ENCODE peak calls at places on chromosomes 1 and 21, in ten cellular contexts. N, R, Q, M, S, F, P, E, Z and L are unnamed samples.

GRCh38 chr21:37005548-37006242 is 807 bp upstream of the RIPPLY3 start:
- DNase-seq in N (no peak), R (no peak), Q (no peak), M (peak; percentile 77), S (no peak), F (no peak), P (no peak), E (no peak), Z (no peak), L (no peak)

GRCh38 chr1:35577071-35577998 is 4.2 kb downstream of the TFAP2E start:
- DNase-seq in N (peak; percentile 95), R (no peak), Q (no peak), M (peak; percentile 79), S (peak; percentile 44), F (no peak), P (no peak), E (peak; percentile 49), Z (no peak), L (peak; percentile 82)

GRCh38 chr1:155175281-155175926 is 1.8 kb downstream of the TRIM46 start:
- DNase-seq in N (peak; percentile 75), R (peak; percentile 2), Q (no peak), M (no peak), S (no peak), F (no peak), P (no peak), E (no peak), Z (peak; percentile 62), L (peak; percentile 50)

GRCh38 chr1:230464618-230465017 is 38.5 kb upstream of the PGBD5 start:
- DNase-seq in N (no peak), R (peak; percentile 9), Q (no peak), M (no peak), S (peak; percentile 22), F (no peak), P (no peak), E (no peak), Z (no peak), L (no peak)

GRCh38 chr21:42144679-42145568 is 73.8 kb downstream of the UMODL1 start:
- DNase-seq in N (peak; percentile 10), R (no peak), Q (no peak), M (no peak), S (no peak), F (no peak), P (no peak), E (no peak), Z (no peak), L (no peak)

GRCh38 chr1:228368801-228369607 is 37.6 kb downstream of the TRIM11 start:
- DNase-seq in N (peak; percentile 69), R (peak; percentile 87), Q (no peak), M (no peak), S (no peak), F (no peak), P (no peak), E (peak; percentile 40), Z (peak; percentile 62), L (no peak)

GRCh38 chr1:30675761-30676160 is 47.6 kb downstream of the MATN1 start:
- DNase-seq in N (no peak), R (no peak), Q (no peak), M (no peak), S (peak; percentile 84), F (peak; percentile 52), P (no peak), E (no peak), Z (no peak), L (no peak)

GRCh38 chr1:19402031-19402430 is 83.3 kb downstream of the CAPZB start:
- DNase-seq in N (no peak), R (no peak), Q (no peak), M (no peak), S (no peak), F (no peak), P (no peak), E (no peak), Z (no peak), L (no peak)

GRCh38 chr1:168623003-168623828 is 46.8 kb downstream of the XCL1 start:
- DNase-seq in N (no peak), R (no peak), Q (no peak), M (no peak), S (peak; percentile 96), F (peak; percentile 80), P (peak; percentile 93), E (peak; percentile 56), Z (peak; percentile 73), L (no peak)

GRCh38 chr1:79982218-79982617 is 975.7 kb upstream of the ADGRL4 start:
- DNase-seq in N (no peak), R (peak; percentile 84), Q (no peak), M (no peak), S (peak; percentile 59), F (no peak), P (no peak), E (peak; percentile 58), Z (peak; percentile 67), L (no peak)

DNA sequence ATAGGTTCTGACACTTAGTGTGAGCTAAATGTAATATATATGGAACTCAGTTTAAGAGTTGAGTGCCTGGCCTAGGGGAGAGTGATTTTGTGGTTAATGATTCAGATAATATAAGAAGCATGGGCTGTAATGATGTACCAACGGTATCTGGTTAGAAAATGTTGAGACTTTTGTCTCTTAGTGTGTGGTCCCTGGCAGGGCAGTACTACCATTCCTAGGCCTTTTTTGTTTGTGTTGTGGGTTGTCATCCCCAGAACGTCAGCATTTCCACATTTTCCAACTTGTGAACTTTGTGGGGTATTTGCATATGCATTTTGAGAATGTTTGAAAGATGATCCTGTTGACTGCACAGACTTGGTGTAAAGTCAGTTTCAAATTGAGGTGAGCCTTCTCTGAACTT is 11.4 kb downstream of the NEK7 start:
- DNase-seq in N (no peak), R (no peak), Q (no peak), M (no peak), S (peak; percentile 52), F (peak; percentile 56), P (peak; percentile 68), E (no peak), Z (no peak), L (no peak)
- H3K4me3 ChIP-seq in N (no peak overlapping the region), R (no peak overlapping the region), Q (no peak overlapping the region), M (no peak overlapping the region), S (peak overlapping the region; percentile 19), F (no peak overlapping the region), P (no peak overlapping the region), E (no peak overlapping the region), Z (no peak overlapping the region), L (no peak overlapping the region)

GRCh38 chr1:205321959-205322283 is 376 bp upstream of the NUAK2 start:
- DNase-seq in N (no peak), R (no peak), Q (no peak), M (no peak), S (no peak), F (no peak), P (no peak), E (no peak), Z (no peak), L (no peak)

GRCh38 chr1:205318231-205318991 is 3.1 kb downstream of the NUAK2 start:
- DNase-seq in N (no peak), R (no peak), Q (no peak), M (peak; percentile 56), S (no peak), F (peak; percentile 98), P (no peak), E (no peak), Z (no peak), L (peak; percentile 80)

GRCh38 chr1:205317311-205317917 is 4.1 kb downstream of the NUAK2 start:
- DNase-seq in N (peak; percentile 81), R (peak; percentile 53), Q (peak; percentile 67), M (no peak), S (no peak), F (peak; percentile 50), P (no peak), E (peak; percentile 82), Z (peak; percentile 72), L (no peak)

GRCh38 chr1:205321109-205321958 is at the start of gene NUAK2:
- DNase-seq in N (peak; percentile 98), R (peak; percentile 89), Q (peak; percentile 94), M (peak; percentile 99), S (peak; percentile 94), F (peak; percentile 95), P (peak; percentile 91), E (peak; percentile 92), Z (peak; percentile 89), L (peak; percentile 99)

GRCh38 chr1:205319081-205320018 is 2.2 kb downstream of the NUAK2 start:
- DNase-seq in N (peak; percentile 81), R (peak; percentile 43), Q (no peak), M (no peak), S (peak; percentile 71), F (peak; percentile 86), P (no peak), E (peak; percentile 58), Z (peak; percentile 82), L (no peak)
- H3K4me3 ChIP-seq in N (peak overlapping the region; percentile 64), R (no peak overlapping the region), Q (no peak overlapping the region), M (peak overlapping the region; percentile 96), S (peak overlapping the region; percentile 88), F (peak overlapping the region; percentile 57), P (peak overlapping the region; percentile 42), E (peak overlapping the region; percentile 85), Z (no peak overlapping the region), L (peak overlapping the region; percentile 97)

DNA sequence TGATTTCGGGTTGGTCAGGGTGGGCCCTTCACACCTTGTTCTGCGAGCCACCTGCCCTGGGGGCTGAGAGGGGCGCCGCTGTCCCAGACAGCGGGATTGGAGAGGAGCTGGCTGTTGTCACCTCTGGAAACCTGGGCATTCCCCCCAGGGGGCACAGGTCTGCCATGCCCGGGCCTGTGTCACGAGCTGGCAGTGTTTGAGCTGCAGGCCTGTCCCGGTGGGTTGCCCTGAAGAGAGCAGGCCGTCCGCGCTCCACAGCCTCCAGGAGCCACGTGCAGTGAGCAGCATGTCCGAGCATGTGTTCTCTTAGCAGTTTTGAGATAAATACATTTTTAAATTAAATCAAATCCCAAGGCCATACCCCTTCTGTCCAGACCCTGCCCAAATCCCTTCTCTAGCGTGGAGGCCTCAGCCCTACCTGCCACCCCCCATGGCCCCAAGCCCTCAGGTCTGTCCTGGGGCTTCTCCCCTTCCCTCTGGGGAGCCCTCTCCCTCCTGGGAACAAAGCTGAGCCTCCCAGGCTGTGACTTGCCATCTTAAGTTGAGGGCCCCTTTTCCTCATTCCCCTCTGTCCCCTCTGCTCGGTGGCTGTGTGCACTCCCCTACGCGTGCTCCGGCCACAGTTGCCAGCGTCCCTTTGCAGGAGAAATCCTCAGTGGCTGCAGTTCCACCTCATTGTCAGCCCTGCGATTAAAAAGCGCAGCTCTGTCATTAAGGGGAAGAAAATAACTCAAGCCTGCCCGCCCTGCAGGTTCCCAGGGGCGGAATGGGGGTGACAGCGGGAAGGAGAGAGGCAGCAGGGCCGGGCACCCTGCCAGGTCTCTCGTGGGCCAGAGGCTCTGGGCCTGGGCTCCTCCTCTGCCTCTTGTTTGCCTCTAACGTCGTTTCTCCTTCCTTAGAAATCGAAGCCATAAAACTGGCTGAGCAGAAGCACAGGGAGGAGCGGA is 26.6 kb downstream of the SLX9 start:
- DNase-seq in N (no peak), R (no peak), Q (peak; percentile 79), M (no peak), S (no peak), F (no peak), P (no peak), E (peak; percentile 63), Z (no peak), L (no peak)
- H3K4me3 ChIP-seq in N (no peak overlapping the region), R (no peak overlapping the region), Q (no peak overlapping the region), M (no peak overlapping the region), S (no peak overlapping the region), F (no peak overlapping the region), P (no peak overlapping the region), E (no peak overlapping the region), Z (peak overlapping the region; percentile 54), L (no peak overlapping the region)

DNA sequence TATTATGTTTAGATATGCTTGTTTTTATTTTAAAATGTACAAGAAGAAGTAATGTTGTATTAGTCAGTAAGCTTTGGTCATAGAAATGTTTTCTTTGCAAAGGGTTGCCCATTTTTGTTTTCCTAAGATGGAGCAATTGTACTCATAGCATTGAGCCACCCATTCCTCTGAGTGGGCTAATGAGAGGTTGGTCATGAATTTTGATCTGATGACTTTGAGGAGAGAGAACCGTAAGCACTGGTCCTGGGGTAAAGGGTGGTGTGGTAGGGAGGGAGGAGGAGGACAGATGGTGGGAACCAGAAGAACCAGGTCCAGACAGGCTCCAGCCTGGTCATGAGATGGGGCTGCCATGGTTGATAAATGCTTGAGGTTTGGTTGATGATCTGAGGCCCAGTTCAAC is 15.9 kb upstream of the SLC6A9 start:
- DNase-seq in N (no peak), R (no peak), Q (no peak), M (no peak), S (peak; percentile 61), F (no peak), P (no peak), E (no peak), Z (no peak), L (no peak)
- H3K4me3 ChIP-seq in N (no peak overlapping the region), R (no peak overlapping the region), Q (no peak overlapping the region), M (no peak overlapping the region), S (peak overlapping the region; percentile 60), F (no peak overlapping the region), P (no peak overlapping the region), E (no peak overlapping the region), Z (no peak overlapping the region), L (no peak overlapping the region)